ENCODE peak calls at places on chromosomes 7 and 10, in six cellular contexts. One of them, this sample, is unnamed.

GRCh38 chr7:25068814-25069213 is 56.2 kb downstream of the CYCS start:
- DNase-seq in effector CD4-positive, alpha-beta T cell: no peak
- DNase-seq in T1000: no peak
- DNase-seq in ACHN: no peak
- DNase-seq in tibial nerve: no peak
- DNase-seq in stomach: no peak
- DNase-seq in this sample: no peak

GRCh38 chr10:11479307-11479706 is 132.1 kb downstream of the USP6NL start:
- DNase-seq in T1000: no peak
- DNase-seq in tibial nerve: no peak
- DNase-seq in stomach: no peak
- DNase-seq in ACHN: no peak
- DNase-seq in effector CD4-positive, alpha-beta T cell: no peak
- DNase-seq in this sample: no peak

GRCh38 chr7:26620352-26620751 is 244.0 kb downstream of the SKAP2 start:
- DNase-seq in stomach: no peak
- DNase-seq in T1000: no peak
- DNase-seq in ACHN: peak; percentile 91
- DNase-seq in tibial nerve: no peak
- DNase-seq in effector CD4-positive, alpha-beta T cell: no peak
- DNase-seq in this sample: no peak

GRCh38 chr10:86288695-86289576 is 77.7 kb downstream of the GRID1 start:
- DNase-seq in tibial nerve: no peak
- DNase-seq in stomach: peak; percentile 14
- DNase-seq in ACHN: no peak
- DNase-seq in T1000: no peak
- DNase-seq in effector CD4-positive, alpha-beta T cell: no peak
- DNase-seq in this sample: no peak

GRCh38 chr7:28761485-28761884 is 196.6 kb downstream of the TRIL start:
- DNase-seq in ACHN: no peak
- DNase-seq in effector CD4-positive, alpha-beta T cell: no peak
- DNase-seq in stomach: no peak
- DNase-seq in tibial nerve: no peak
- DNase-seq in T1000: no peak
- DNase-seq in this sample: no peak

GRCh38 chr7:157009778-157010587 is 480 bp downstream of the MNX1 start:
- DNase-seq in T1000: no peak
- DNase-seq in effector CD4-positive, alpha-beta T cell: no peak
- DNase-seq in ACHN: peak; percentile 39
- DNase-seq in tibial nerve: no peak
- DNase-seq in stomach: no peak
- DNase-seq in this sample: no peak

GRCh38 chr10:49310460-49310859 is 11.5 kb downstream of the C10orf71 start:
- DNase-seq in effector CD4-positive, alpha-beta T cell: no peak
- DNase-seq in T1000: no peak
- DNase-seq in ACHN: no peak
- DNase-seq in tibial nerve: no peak
- DNase-seq in stomach: no peak
- DNase-seq in this sample: no peak

GRCh38 chr7:5432691-5433090 is 9.1 kb upstream of the TNRC18 start:
- DNase-seq in tibial nerve: no peak
- DNase-seq in stomach: no peak
- DNase-seq in ACHN: no peak
- DNase-seq in effector CD4-positive, alpha-beta T cell: no peak
- DNase-seq in T1000: no peak
- DNase-seq in this sample: no peak

GRCh38 chr7:54813398-54813797 is 54.4 kb upstream of the SEC61G start:
- DNase-seq in stomach: no peak
- DNase-seq in tibial nerve: peak; percentile 52
- DNase-seq in effector CD4-positive, alpha-beta T cell: no peak
- DNase-seq in T1000: no peak
- DNase-seq in ACHN: no peak
- DNase-seq in this sample: no peak

GRCh38 chr7:114649689-114650088 is 235.1 kb downstream of the FOXP2 start:
- DNase-seq in stomach: no peak
- DNase-seq in tibial nerve: no peak
- DNase-seq in ACHN: no peak
- DNase-seq in effector CD4-positive, alpha-beta T cell: no peak
- DNase-seq in T1000: no peak
- DNase-seq in this sample: no peak

GRCh38 chr10:133487085-133487484 is 33.3 kb downstream of the SCART1 start:
- DNase-seq in stomach: no peak
- DNase-seq in T1000: no peak
- DNase-seq in tibial nerve: no peak
- DNase-seq in effector CD4-positive, alpha-beta T cell: no peak
- DNase-seq in ACHN: no peak
- DNase-seq in this sample: no peak

GRCh38 chr10:42962120-42962901 is 114.6 kb upstream of the RET start:
- DNase-seq in tibial nerve: no peak
- DNase-seq in T1000: no peak
- DNase-seq in ACHN: no peak
- DNase-seq in stomach: peak; percentile 8
- DNase-seq in effector CD4-positive, alpha-beta T cell: no peak
- DNase-seq in this sample: no peak

GRCh38 chr10:16581202-16581601 is 59.5 kb upstream of the C1QL3 start:
- DNase-seq in stomach: no peak
- DNase-seq in ACHN: no peak
- DNase-seq in effector CD4-positive, alpha-beta T cell: no peak
- DNase-seq in tibial nerve: no peak
- DNase-seq in T1000: no peak
- DNase-seq in this sample: no peak

GRCh38 chr7:3574386-3574785 is 273.3 kb downstream of the SDK1 start:
- DNase-seq in tibial nerve: no peak
- DNase-seq in effector CD4-positive, alpha-beta T cell: no peak
- DNase-seq in ACHN: no peak
- DNase-seq in stomach: no peak
- DNase-seq in T1000: no peak
- DNase-seq in this sample: no peak

GRCh38 chr7:95209276-95209675 is 115.1 kb downstream of the PON1 start:
- DNase-seq in T1000: no peak
- DNase-seq in stomach: no peak
- DNase-seq in ACHN: peak; percentile 34
- DNase-seq in effector CD4-positive, alpha-beta T cell: no peak
- DNase-seq in tibial nerve: no peak
- DNase-seq in this sample: no peak

GRCh38 chr7:108000875-108001758 is 1.8 kb downstream of the LAMB1 start:
- DNase-seq in effector CD4-positive, alpha-beta T cell: no peak
- DNase-seq in T1000: no peak
- DNase-seq in ACHN: peak; percentile 75
- DNase-seq in tibial nerve: no peak
- DNase-seq in stomach: peak; percentile 29
- DNase-seq in this sample: peak; percentile 65

GRCh38 chr7:50607524-50608125 is 42.4 kb upstream of the DDC start:
- DNase-seq in tibial nerve: no peak
- DNase-seq in T1000: no peak
- DNase-seq in stomach: no peak
- DNase-seq in effector CD4-positive, alpha-beta T cell: no peak
- DNase-seq in ACHN: no peak
- DNase-seq in this sample: no peak

GRCh38 chr7:121473645-121474300 is 77.7 kb upstream of the FAM3C start:
- DNase-seq in ACHN: no peak
- DNase-seq in stomach: no peak
- DNase-seq in effector CD4-positive, alpha-beta T cell: no peak
- DNase-seq in T1000: no peak
- DNase-seq in tibial nerve: no peak
- DNase-seq in this sample: no peak

GRCh38 chr7:81111358-81111757 is 192.5 kb upstream of the SEMA3C start:
- DNase-seq in effector CD4-positive, alpha-beta T cell: no peak
- DNase-seq in T1000: peak; percentile 5
- DNase-seq in ACHN: peak; percentile 94
- DNase-seq in tibial nerve: no peak
- DNase-seq in stomach: no peak
- DNase-seq in this sample: peak; percentile 90

GRCh38 chr10:30231071-30231652 is 117.9 kb downstream of the MTPAP start:
- DNase-seq in stomach: no peak
- DNase-seq in effector CD4-positive, alpha-beta T cell: no peak
- DNase-seq in T1000: no peak
- DNase-seq in tibial nerve: no peak
- DNase-seq in ACHN: no peak
- DNase-seq in this sample: no peak